ENCODE peak calls at places on chromosomes 2 and 18, in ten cellular contexts. H, L, K, N, S, F, G, Z, W and X are unnamed samples.

GRCh38 chr18:62606106-62606505 is 83.3 kb downstream of the ZCCHC2 start:
- DNase-seq in H (no peak), L (no peak), K (no peak), N (peak), S (peak), F (no peak), G (no peak), Z (no peak), W (no peak), X (no peak)

GRCh38 chr18:2413352-2413751 is 158.0 kb downstream of the METTL4 start:
- DNase-seq in H (no peak), L (no peak), K (no peak), N (no peak), S (no peak), F (no peak), G (no peak), Z (no peak), W (no peak), X (no peak)

GRCh38 chr2:38610851-38611801 is 8.4 kb upstream of the HNRNPLL start:
- DNase-seq in H (no peak), L (no peak), K (no peak), N (peak), S (peak), F (peak), G (no peak), Z (no peak), W (no peak), X (no peak)

GRCh38 chr2:65096948-65097347 is 33.0 kb downstream of the RAB1A start:
- DNase-seq in H (no peak), L (peak), K (no peak), N (peak), S (peak), F (no peak), G (no peak), Z (no peak), W (no peak), X (no peak)

GRCh38 chr2:64054166-64054915 is 35.1 kb upstream of the VPS54 start:
- DNase-seq in H (no peak), L (no peak), K (no peak), N (no peak), S (no peak), F (peak), G (no peak), Z (no peak), W (no peak), X (no peak)

GRCh38 chr2:27681844-27682243 is 18.2 kb downstream of the SLC4A1AP start:
- DNase-seq in H (peak), L (peak), K (no peak), N (peak), S (peak), F (no peak), G (no peak), Z (no peak), W (no peak), X (no peak)

GRCh38 chr2:229921101-229921891 is 513 bp downstream of the TRIP12 start:
- DNase-seq in H (peak), L (peak), K (peak), N (peak), S (peak), F (peak), G (peak), Z (peak), W (peak), X (peak)

GRCh38 chr2:134189009-134189717 is 64.7 kb upstream of the MGAT5 start:
- DNase-seq in H (peak), L (peak), K (no peak), N (peak), S (peak), F (no peak), G (no peak), Z (no peak), W (no peak), X (no peak)

GRCh38 chr2:145652992-145653545 is 1133.2 kb upstream of the ZEB2 start:
- DNase-seq in H (no peak), L (peak), K (no peak), N (peak), S (peak), F (no peak), G (no peak), Z (no peak), W (no peak), X (no peak)

GRCh38 chr2:172452845-172453244 is 25.5 kb downstream of the ITGA6 start:
- DNase-seq in H (no peak), L (no peak), K (no peak), N (no peak), S (no peak), F (no peak), G (no peak), Z (no peak), W (no peak), X (no peak)

GRCh38 chr18:10912790-10913560 is 236.4 kb downstream of the PIEZO2 start:
- DNase-seq in H (peak), L (peak), K (no peak), N (peak), S (peak), F (peak), G (no peak), Z (no peak), W (no peak), X (no peak)

GRCh38 chr2:71683666-71684065 is 230.3 kb downstream of the DYSF start:
- DNase-seq in H (no peak), L (no peak), K (no peak), N (no peak), S (no peak), F (no peak), G (no peak), Z (no peak), W (no peak), X (no peak)

GRCh38 chr2:69159988-69160387 is 147.0 kb downstream of the ANTXR1 start:
- DNase-seq in H (no peak), L (no peak), K (no peak), N (no peak), S (peak), F (peak), G (no peak), Z (no peak), W (peak), X (no peak)

GRCh38 chr2:26954135-26954534 is 16.3 kb upstream of the MAPRE3 start:
- DNase-seq in H (no peak), L (no peak), K (no peak), N (no peak), S (no peak), F (no peak), G (no peak), Z (no peak), W (no peak), X (no peak)